ENCODE peak calls at places on chromosomes 16 and 17, in eight cellular contexts. W, D, N, K, B, G, Y and P are unnamed samples.

GRCh38 chr16:49050607-49051006 is 231.0 kb downstream of the CBLN1 start:
- DNase-seq in N (no peak), K (no peak), W (no peak), B (peak), Y (no peak), D (no peak), G (no peak), P (no peak)

GRCh38 chr17:50373705-50374104 is 676 bp downstream of the EME1 start:
- DNase-seq in Y (no peak), B (no peak), W (no peak), G (no peak), K (no peak), D (no peak), N (no peak), P (no peak)

GRCh38 chr16:2196162-2196980 is at the start of gene CASKIN1:
- DNase-seq in N (no peak), B (no peak), D (no peak), W (no peak), Y (no peak), K (no peak), G (no peak), P (no peak)

GRCh38 chr16:12869681-12870427 is 31.5 kb upstream of the SHISA9 start:
- DNase-seq in B (no peak), Y (no peak), G (no peak), D (no peak), W (no peak), N (no peak), K (no peak), P (no peak)

GRCh38 chr17:42750730-42751356 is 6.0 kb upstream of the EZH1 start:
- DNase-seq in K (no peak), W (no peak), B (no peak), D (no peak), G (no peak), N (no peak), Y (no peak), P (no peak)

GRCh38 chr17:65020284-65020683 is 36.3 kb downstream of the GNA13 start:
- DNase-seq in G (no peak), B (no peak), K (no peak), W (no peak), N (no peak), D (no peak), Y (no peak), P (no peak)

GRCh38 chr17:4994081-4994595 is 3.2 kb downstream of the INCA1 start:
- DNase-seq in N (no peak), Y (no peak), W (no peak), K (no peak), D (no peak), G (no peak), B (no peak), P (no peak)

GRCh38 chr17:16343569-16343968 is 9.7 kb downstream of the CENPV start:
- DNase-seq in G (no peak), N (no peak), K (no peak), B (peak), Y (no peak), D (no peak), W (no peak), P (no peak)

GRCh38 chr17:63704259-63704576 is 4.3 kb upstream of the LIMD2 start:
- DNase-seq in N (no peak), Y (no peak), D (no peak), K (no peak), W (no peak), B (no peak), G (no peak), P (no peak)

GRCh38 chr17:18963126-18964017 is 11.4 kb downstream of the SLC5A10 start:
- DNase-seq in W (peak), N (no peak), D (no peak), Y (no peak), B (no peak), G (no peak), K (no peak), P (no peak)

GRCh38 chr16:67241008-67241900 is 6.0 kb downstream of the FHOD1 start:
- DNase-seq in N (peak), W (peak), G (no peak), B (no peak), Y (no peak), K (no peak), D (peak), P (peak)

GRCh38 chr16:25106567-25107465 is 4.7 kb upstream of the LCMT1 start:
- DNase-seq in G (peak), K (peak), W (peak), Y (no peak), D (peak), B (peak), N (peak), P (peak)

GRCh38 chr16:58859958-58860669 is 126.0 kb upstream of the GOT2 start:
- DNase-seq in D (no peak), W (no peak), Y (no peak), B (no peak), G (no peak), N (no peak), K (no peak), P (no peak)

GRCh38 chr17:18246880-18247612 is 11.5 kb downstream of the FLII start:
- DNase-seq in G (peak), B (peak), Y (no peak), D (peak), N (peak), W (peak), K (peak), P (peak)

GRCh38 chr16:73219176-73219575 is 171.2 kb upstream of the ZFHX3 start:
- DNase-seq in Y (no peak), W (no peak), K (no peak), B (no peak), N (no peak), D (no peak), G (no peak), P (no peak)

GRCh38 chr16:11391576-11391975 is 46.3 kb downstream of the RMI2 start:
- DNase-seq in K (no peak), B (peak), W (peak), D (no peak), G (no peak), N (peak), Y (no peak), P (peak)

GRCh38 chr17:4362141-4362540 is 4.3 kb downstream of the UBE2G1 start:
- DNase-seq in K (no peak), D (no peak), N (no peak), Y (no peak), B (peak), G (no peak), W (no peak), P (no peak)

DNA sequence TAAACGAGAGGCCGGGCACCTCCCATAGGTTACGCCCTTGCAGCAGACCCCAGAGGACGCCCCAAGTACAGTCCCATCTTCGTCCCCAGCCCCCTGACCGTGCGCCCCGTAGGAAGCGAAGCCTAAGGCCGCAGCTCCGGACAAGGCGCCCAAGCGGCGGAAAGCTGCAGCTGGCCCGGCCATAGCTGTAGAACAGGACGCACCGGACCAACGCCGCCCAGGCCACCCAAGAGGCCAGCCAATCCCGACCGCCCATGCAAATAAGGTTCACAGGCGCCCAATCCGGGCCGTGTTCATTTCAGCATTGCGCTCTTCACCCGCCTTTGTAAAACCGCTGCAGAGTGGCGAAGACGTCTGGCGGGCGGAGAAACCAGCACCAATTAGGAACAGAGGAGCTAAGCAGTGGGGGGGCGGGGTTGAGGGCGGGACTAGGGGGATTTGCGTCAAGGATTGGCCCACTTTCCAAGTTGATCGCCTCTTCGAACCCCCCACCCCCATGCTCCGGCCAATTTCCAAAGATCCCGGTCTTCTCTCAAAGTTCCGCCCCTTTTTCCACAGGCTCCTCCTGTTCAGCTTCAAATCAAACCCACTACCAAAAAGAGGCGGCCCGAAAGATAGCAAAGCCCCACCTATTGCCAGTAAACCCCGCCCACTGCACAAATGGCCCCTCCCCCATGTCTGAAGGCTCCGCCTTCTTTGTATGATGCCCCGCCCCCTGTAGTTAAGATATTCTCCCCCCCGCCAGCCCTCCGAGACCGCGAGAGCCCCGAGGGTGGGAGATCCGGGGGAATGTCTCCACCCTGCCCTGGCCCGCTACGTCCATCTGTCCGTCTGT is at the start of gene TMEM256:
- DNase-seq in K (peak), D (peak), Y (peak), B (peak), G (peak), N (peak), W (peak), P (peak)
- TF ChIP-seq POLR2A in K (peak), D (peak), Y (peak), B (peak), G (peak), N (peak), W (peak), P (peak)

GRCh38 chr16:86568677-86569623 is 2.3 kb downstream of the FOXC2 start:
- DNase-seq in G (no peak), D (no peak), K (no peak), Y (no peak), W (no peak), B (no peak), N (no peak), P (no peak)

GRCh38 chr16:86565644-86566511 is 751 bp upstream of the FOXC2 start:
- DNase-seq in B (no peak), G (peak), W (no peak), N (no peak), K (no peak), Y (no peak), D (no peak), P (no peak)

GRCh38 chr16:86567701-86568571 is 1.3 kb downstream of the FOXC2 start:
- DNase-seq in K (no peak), N (no peak), G (no peak), D (no peak), W (no peak), B (no peak), Y (no peak), P (no peak)

GRCh38 chr16:86566601-86566965 is at the start of gene FOXC2:
- DNase-seq in K (peak), B (peak), Y (no peak), D (peak), N (peak), G (peak), W (peak), P (peak)

GRCh38 chr16:86566966-86567700 is 504 bp downstream of the FOXC2 start:
- DNase-seq in B (no peak), D (no peak), W (no peak), Y (no peak), N (no peak), G (no peak), K (no peak), P (no peak)
- TF ChIP-seq EP300 in B (no peak), D (no peak), W (no peak), Y (no peak), N (no peak), G (no peak), K (no peak), P (no peak)

GRCh38 chr16:46908540-46909372 is 24.6 kb downstream of the GPT2 start:
- DNase-seq in Y (no peak), K (no peak), N (peak), B (no peak), D (peak), G (no peak), W (peak), P (peak)
- H3K27ac ChIP-seq in Y (no peak), K (peak), N (no peak), B (no peak), D (no peak), G (no peak), W (no peak), P (no peak)

DNA sequence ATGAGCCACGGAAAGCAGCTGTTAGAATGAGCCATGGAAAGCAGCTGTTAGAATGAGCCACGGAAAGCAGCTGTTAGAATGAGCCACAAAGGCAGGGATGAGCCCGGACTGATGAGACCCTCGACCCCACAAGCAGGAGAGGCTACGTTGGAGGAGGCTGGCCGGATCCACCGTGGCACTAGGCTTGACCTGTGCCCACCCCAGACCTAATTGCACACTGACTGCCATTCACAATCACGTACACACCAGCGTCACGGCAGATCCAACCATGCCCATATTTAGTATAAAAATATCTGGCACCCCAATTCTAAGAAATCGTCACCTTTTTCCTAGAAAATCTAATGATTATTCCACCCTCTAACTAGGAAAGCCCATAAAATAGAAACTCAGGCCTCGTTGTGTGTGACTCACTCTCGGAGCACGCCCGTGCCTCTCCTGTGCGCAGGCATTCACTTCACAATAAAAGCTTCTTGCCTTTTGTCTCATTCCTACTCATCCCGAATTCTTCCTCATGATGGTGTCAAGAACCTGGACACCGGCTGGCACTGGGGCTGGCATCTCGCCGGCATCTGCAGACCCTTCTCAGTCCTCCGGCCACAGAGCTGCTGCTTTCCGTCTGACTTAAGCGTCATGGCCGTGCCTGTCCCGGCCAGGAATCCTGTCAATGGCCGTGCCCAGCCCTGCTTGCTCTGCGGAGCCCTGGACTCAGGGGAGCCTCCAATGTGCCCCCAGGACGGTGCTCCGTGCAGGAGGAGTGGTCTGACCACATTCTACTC is 5.5 kb upstream of the SECTM1 start:
- DNase-seq in K (no peak), D (peak), Y (no peak), B (peak), N (peak), W (peak), G (no peak), P (peak)
- TF ChIP-seq POLR2A in K (no peak), D (peak), Y (no peak), B (no peak), N (no peak), W (peak), G (no peak), P (no peak)